ENCODE peak calls at places on chromosomes 1 and 21, in eight cellular contexts. D is cardiac fibroblast, B is GM13977, L is ovary, M is neural crest cell, K is Panc1, H is ascending aorta, E is WTC11. I is an unnamed sample.

GRCh38 chr1:59013276-59013927 is 229.6 kb upstream of the JUN start:
- DNase-seq in D (peak), B (no peak), L (peak), M (no peak), K (no peak), H (no peak), E (peak), I (peak)

GRCh38 chr1:177495878-177496277 is 325.1 kb downstream of the BRINP2 start:
- DNase-seq in D (peak), B (no peak), L (no peak), M (no peak), K (no peak), H (no peak), E (no peak), I (no peak)

GRCh38 chr1:9473032-9473792 is 66.1 kb upstream of the SLC25A33 start:
- DNase-seq in D (peak), B (no peak), L (peak), M (peak), K (no peak), H (peak), E (no peak), I (no peak)

GRCh38 chr1:63677497-63677896 is 84.3 kb downstream of the PGM1 start:
- DNase-seq in D (no peak), B (no peak), L (no peak), M (no peak), K (no peak), H (no peak), E (no peak), I (no peak)

GRCh38 chr1:111628153-111628552 is 8.6 kb downstream of the RAP1A start:
- DNase-seq in D (no peak), B (no peak), L (no peak), M (no peak), K (no peak), H (no peak), E (no peak), I (no peak)

GRCh38 chr1:108881369-108881768 is 4.6 kb downstream of the GPSM2 start:
- DNase-seq in D (peak), B (no peak), L (no peak), M (no peak), K (no peak), H (no peak), E (no peak), I (no peak)

GRCh38 chr1:9652379-9653194 is 1.1 kb downstream of the PIK3CD start:
- DNase-seq in D (peak), B (peak), L (no peak), M (no peak), K (no peak), H (no peak), E (peak), I (peak)

GRCh38 chr21:25967566-25968438 is 202.8 kb downstream of the APP start:
- DNase-seq in D (peak), B (peak), L (no peak), M (no peak), K (no peak), H (no peak), E (no peak), I (no peak)

GRCh38 chr1:244614879-244615278 is 38.0 kb upstream of the DESI2 start:
- DNase-seq in D (no peak), B (no peak), L (no peak), M (no peak), K (no peak), H (no peak), E (no peak), I (no peak)

GRCh38 chr1:175150596-175151319 is 41.8 kb downstream of the KIAA0040 start:
- DNase-seq in D (peak), B (no peak), L (no peak), M (no peak), K (no peak), H (no peak), E (peak), I (no peak)

GRCh38 chr1:75529488-75529887 is 81.4 kb downstream of the SLC44A5 start:
- DNase-seq in D (peak), B (no peak), L (no peak), M (no peak), K (no peak), H (no peak), E (no peak), I (no peak)

GRCh38 chr1:36528361-36529349 is 45.9 kb upstream of the CSF3R start:
- DNase-seq in D (no peak), B (no peak), L (no peak), M (no peak), K (no peak), H (peak), E (peak), I (no peak)

GRCh38 chr1:221606216-221606615 is 135.7 kb downstream of the DUSP10 start:
- DNase-seq in D (no peak), B (no peak), L (no peak), M (no peak), K (no peak), H (no peak), E (no peak), I (no peak)

GRCh38 chr1:168498159-168498609 is 45.6 kb downstream of the XCL2 start:
- DNase-seq in D (peak), B (no peak), L (no peak), M (no peak), K (no peak), H (no peak), E (no peak), I (no peak)

GRCh38 chr1:225111000-225111399 is 181.5 kb downstream of the DNAH14 start:
- DNase-seq in D (no peak), B (no peak), L (no peak), M (no peak), K (no peak), H (no peak), E (no peak), I (no peak)

GRCh38 chr1:192235127-192235526 is 76.9 kb downstream of the RGS18 start:
- DNase-seq in D (no peak), B (no peak), L (no peak), M (no peak), K (no peak), H (no peak), E (no peak), I (no peak)

GRCh38 chr1:106344494-106344893 is 712.0 kb upstream of the PRMT6 start:
- DNase-seq in D (no peak), B (no peak), L (no peak), M (no peak), K (no peak), H (no peak), E (no peak), I (no peak)

GRCh38 chr21:44299458-44300261 is at the start of gene PFKL:
- DNase-seq in D (peak), B (peak), L (peak), M (peak), K (no peak), H (peak), E (peak), I (peak)

GRCh38 chr1:214341918-214342317 is 61.0 kb downstream of the SMYD2 start:
- DNase-seq in D (no peak), B (no peak), L (no peak), M (no peak), K (no peak), H (no peak), E (no peak), I (no peak)
- TF ChIP-seq CTCF in D (no peak), B (no peak), L (no peak), M (no peak), K (no peak), H (no peak), E (no peak), I (no peak)

GRCh38 chr1:30188999-30189398 is 534.4 kb downstream of the MATN1 start:
- DNase-seq in D (no peak), B (no peak), L (no peak), M (no peak), K (no peak), H (no peak), E (no peak), I (no peak)
- TF ChIP-seq CTCF in D (no peak), B (no peak), L (no peak), M (no peak), K (no peak), H (no peak), E (no peak), I (no peak)

GRCh38 chr1:53992085-53992874 is 25.7 kb downstream of the LDLRAD1 start:
- DNase-seq in D (peak), B (no peak), L (no peak), M (no peak), K (no peak), H (no peak), E (peak), I (no peak)
- TF ChIP-seq CTCF in D (peak), B (peak), L (no peak), M (peak), K (no peak), H (no peak), E (peak), I (no peak)

DNA sequence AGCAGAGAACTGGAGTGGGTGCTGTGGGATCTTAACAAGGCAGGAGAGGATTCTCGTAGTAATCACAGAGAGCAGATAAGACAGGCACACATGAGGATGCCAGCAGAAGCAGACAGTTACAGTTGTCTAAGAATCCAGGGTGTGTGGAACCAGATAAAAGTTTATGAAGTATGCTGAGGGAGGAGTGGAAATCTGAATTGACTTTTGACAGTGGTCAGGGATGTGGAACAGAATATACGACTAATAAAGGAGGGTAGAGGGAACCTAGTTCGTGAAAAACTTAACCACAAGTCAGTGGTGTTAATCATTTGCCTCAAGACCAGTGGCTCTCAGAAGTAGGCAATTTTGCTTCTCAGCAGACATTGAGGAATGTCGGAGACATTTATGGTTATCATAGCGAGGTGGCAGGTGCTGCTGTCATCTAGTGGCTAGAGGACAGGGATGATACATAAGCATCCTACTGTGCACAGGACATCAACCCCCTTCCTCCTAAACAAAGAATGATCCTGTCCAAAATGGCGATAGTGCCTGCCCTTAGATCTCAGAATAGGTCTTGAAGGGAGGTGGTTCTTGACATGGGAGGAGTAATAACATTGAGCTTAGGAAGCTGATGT is 3.0 kb downstream of the LRRC8D start:
- DNase-seq in D (no peak), B (no peak), L (no peak), M (no peak), K (no peak), H (no peak), E (no peak), I (no peak)
- TF ChIP-seq CTCF in D (no peak), B (no peak), L (no peak), M (no peak), K (no peak), H (no peak), E (no peak), I (no peak)

GRCh38 chr1:1553821-1554494 is 13.5 kb upstream of the TMEM240 start:
- DNase-seq in D (no peak), B (no peak), L (no peak), M (no peak), K (no peak), H (no peak), E (no peak), I (no peak)

GRCh38 chr1:1550591-1551432 is 10.4 kb upstream of the TMEM240 start:
- DNase-seq in D (peak), B (no peak), L (no peak), M (no peak), K (no peak), H (no peak), E (no peak), I (no peak)

GRCh38 chr1:1551524-1552262 is 11.3 kb upstream of the TMEM240 start:
- DNase-seq in D (no peak), B (no peak), L (no peak), M (no peak), K (no peak), H (no peak), E (no peak), I (no peak)

GRCh38 chr1:1550087-1550486 is 9.7 kb upstream of the TMEM240 start:
- DNase-seq in D (no peak), B (no peak), L (no peak), M (no peak), K (no peak), H (no peak), E (no peak), I (no peak)

GRCh38 chr1:1552263-1552639 is 11.8 kb upstream of the TMEM240 start:
- DNase-seq in D (no peak), B (no peak), L (no peak), M (no peak), K (no peak), H (no peak), E (no peak), I (no peak)
- TF ChIP-seq CTCF in D (no peak), B (no peak), L (no peak), M (no peak), K (no peak), H (no peak), E (no peak), I (no peak)

GRCh38 chr1:209657140-209657879 is 5.1 kb upstream of the LAMB3 start:
- DNase-seq in D (peak), B (no peak), L (no peak), M (no peak), K (no peak), H (no peak), E (no peak), I (no peak)
- TF ChIP-seq CTCF in D (no peak), B (no peak), L (no peak), M (no peak), K (no peak), H (no peak), E (no peak), I (no peak)

GRCh38 chr1:172041102-172041501 is 199.8 kb downstream of the DNM3 start:
- DNase-seq in D (no peak), B (no peak), L (no peak), M (no peak), K (no peak), H (no peak), E (no peak), I (no peak)

GRCh38 chr1:172040466-172040865 is 199.2 kb downstream of the DNM3 start:
- DNase-seq in D (peak), B (no peak), L (no peak), M (no peak), K (no peak), H (no peak), E (no peak), I (no peak)

GRCh38 chr1:172041689-172042088 is 200.4 kb downstream of the DNM3 start:
- DNase-seq in D (peak), B (no peak), L (peak), M (no peak), K (peak), H (no peak), E (no peak), I (no peak)
- TF ChIP-seq CTCF in D (peak), B (no peak), L (no peak), M (peak), K (peak), H (peak), E (no peak), I (no peak)